ENCODE peak calls at places on chromosome 16, in eight cellular contexts. One of them, this sample, is unnamed.

GRCh38 chr16:87387942-87388817 is 4.0 kb upstream of the MAP1LC3B start:
- DNase-seq in stimulated activated CD4-positive, alpha-beta T cell treated with anti-CD3 and anti-CD28 coated beads, Interleukin-4, amount 100 ng/mL, for 4 hours: peak
- DNase-seq in upper lobe of right lung: peak
- DNase-seq in RPMI7951: peak
- DNase-seq in AG04450: peak
- DNase-seq in HTR-8/SVneo: peak
- DNase-seq in EH: peak
- DNase-seq in stimulated activated CD8-positive, alpha-beta memory T cell treated with anti-CD3 and anti-CD28 coated beads, Interleukin-4, amount 100 ng/mL, for 1 hour: peak
- DNase-seq in this sample: peak

GRCh38 chr16:49713770-49714169 is 142.1 kb downstream of the ZNF423 start:
- DNase-seq in stimulated activated CD8-positive, alpha-beta memory T cell treated with anti-CD3 and anti-CD28 coated beads, Interleukin-4, amount 100 ng/mL, for 1 hour: no peak
- DNase-seq in RPMI7951: no peak
- DNase-seq in HTR-8/SVneo: no peak
- DNase-seq in EH: no peak
- DNase-seq in stimulated activated CD4-positive, alpha-beta T cell treated with anti-CD3 and anti-CD28 coated beads, Interleukin-4, amount 100 ng/mL, for 4 hours: no peak
- DNase-seq in upper lobe of right lung: no peak
- DNase-seq in AG04450: no peak
- DNase-seq in this sample: no peak

GRCh38 chr16:1078579-1079021 is 6.1 kb downstream of the SSTR5 start:
- DNase-seq in HTR-8/SVneo: peak
- DNase-seq in stimulated activated CD8-positive, alpha-beta memory T cell treated with anti-CD3 and anti-CD28 coated beads, Interleukin-4, amount 100 ng/mL, for 1 hour: no peak
- DNase-seq in RPMI7951: peak
- DNase-seq in upper lobe of right lung: peak
- DNase-seq in stimulated activated CD4-positive, alpha-beta T cell treated with anti-CD3 and anti-CD28 coated beads, Interleukin-4, amount 100 ng/mL, for 4 hours: no peak
- DNase-seq in AG04450: no peak
- DNase-seq in EH: no peak
- DNase-seq in this sample: peak

GRCh38 chr16:15963307-15963910 is 14.0 kb downstream of the ABCC1 start:
- DNase-seq in HTR-8/SVneo: no peak
- DNase-seq in upper lobe of right lung: no peak
- DNase-seq in RPMI7951: peak
- DNase-seq in stimulated activated CD8-positive, alpha-beta memory T cell treated with anti-CD3 and anti-CD28 coated beads, Interleukin-4, amount 100 ng/mL, for 1 hour: no peak
- DNase-seq in AG04450: no peak
- DNase-seq in EH: no peak
- DNase-seq in stimulated activated CD4-positive, alpha-beta T cell treated with anti-CD3 and anti-CD28 coated beads, Interleukin-4, amount 100 ng/mL, for 4 hours: no peak
- DNase-seq in this sample: no peak

GRCh38 chr16:74025-74424 is 1.6 kb upstream of the RHBDF1 start:
- DNase-seq in RPMI7951: no peak
- DNase-seq in HTR-8/SVneo: no peak
- DNase-seq in AG04450: no peak
- DNase-seq in EH: no peak
- DNase-seq in stimulated activated CD4-positive, alpha-beta T cell treated with anti-CD3 and anti-CD28 coated beads, Interleukin-4, amount 100 ng/mL, for 4 hours: no peak
- DNase-seq in stimulated activated CD8-positive, alpha-beta memory T cell treated with anti-CD3 and anti-CD28 coated beads, Interleukin-4, amount 100 ng/mL, for 1 hour: no peak
- DNase-seq in upper lobe of right lung: no peak
- DNase-seq in this sample: no peak

GRCh38 chr16:46974352-46974751 is 878 bp upstream of the DNAJA2 start:
- DNase-seq in HTR-8/SVneo: no peak
- DNase-seq in RPMI7951: peak
- DNase-seq in stimulated activated CD4-positive, alpha-beta T cell treated with anti-CD3 and anti-CD28 coated beads, Interleukin-4, amount 100 ng/mL, for 4 hours: no peak
- DNase-seq in stimulated activated CD8-positive, alpha-beta memory T cell treated with anti-CD3 and anti-CD28 coated beads, Interleukin-4, amount 100 ng/mL, for 1 hour: no peak
- DNase-seq in AG04450: no peak
- DNase-seq in upper lobe of right lung: no peak
- DNase-seq in EH: peak
- DNase-seq in this sample: no peak

GRCh38 chr16:30523768-30524574 is 2.4 kb downstream of the ZNF768 start:
- DNase-seq in AG04450: no peak
- DNase-seq in HTR-8/SVneo: no peak
- DNase-seq in RPMI7951: no peak
- DNase-seq in stimulated activated CD4-positive, alpha-beta T cell treated with anti-CD3 and anti-CD28 coated beads, Interleukin-4, amount 100 ng/mL, for 4 hours: no peak
- DNase-seq in EH: no peak
- DNase-seq in upper lobe of right lung: no peak
- DNase-seq in stimulated activated CD8-positive, alpha-beta memory T cell treated with anti-CD3 and anti-CD28 coated beads, Interleukin-4, amount 100 ng/mL, for 1 hour: no peak
- DNase-seq in this sample: no peak

GRCh38 chr16:28309811-28310311 is 17.5 kb downstream of the SBK1 start:
- DNase-seq in HTR-8/SVneo: no peak
- DNase-seq in stimulated activated CD4-positive, alpha-beta T cell treated with anti-CD3 and anti-CD28 coated beads, Interleukin-4, amount 100 ng/mL, for 4 hours: peak
- DNase-seq in upper lobe of right lung: peak
- DNase-seq in stimulated activated CD8-positive, alpha-beta memory T cell treated with anti-CD3 and anti-CD28 coated beads, Interleukin-4, amount 100 ng/mL, for 1 hour: peak
- DNase-seq in AG04450: no peak
- DNase-seq in RPMI7951: no peak
- DNase-seq in EH: no peak
- DNase-seq in this sample: no peak

GRCh38 chr16:57528499-57529323 is 7.7 kb downstream of the CCDC102A start:
- DNase-seq in RPMI7951: no peak
- DNase-seq in stimulated activated CD8-positive, alpha-beta memory T cell treated with anti-CD3 and anti-CD28 coated beads, Interleukin-4, amount 100 ng/mL, for 1 hour: no peak
- DNase-seq in AG04450: no peak
- DNase-seq in HTR-8/SVneo: no peak
- DNase-seq in upper lobe of right lung: peak
- DNase-seq in stimulated activated CD4-positive, alpha-beta T cell treated with anti-CD3 and anti-CD28 coated beads, Interleukin-4, amount 100 ng/mL, for 4 hours: no peak
- DNase-seq in EH: no peak
- DNase-seq in this sample: no peak

GRCh38 chr16:65225488-65225887 is 103.6 kb upstream of the CDH11 start:
- DNase-seq in RPMI7951: no peak
- DNase-seq in stimulated activated CD8-positive, alpha-beta memory T cell treated with anti-CD3 and anti-CD28 coated beads, Interleukin-4, amount 100 ng/mL, for 1 hour: no peak
- DNase-seq in upper lobe of right lung: no peak
- DNase-seq in EH: no peak
- DNase-seq in stimulated activated CD4-positive, alpha-beta T cell treated with anti-CD3 and anti-CD28 coated beads, Interleukin-4, amount 100 ng/mL, for 4 hours: no peak
- DNase-seq in HTR-8/SVneo: no peak
- DNase-seq in AG04450: no peak
- DNase-seq in this sample: no peak

GRCh38 chr16:89332248-89333245 is 115.0 kb downstream of the ZNF778 start:
- DNase-seq in EH: no peak
- DNase-seq in stimulated activated CD4-positive, alpha-beta T cell treated with anti-CD3 and anti-CD28 coated beads, Interleukin-4, amount 100 ng/mL, for 4 hours: no peak
- DNase-seq in AG04450: no peak
- DNase-seq in upper lobe of right lung: peak
- DNase-seq in stimulated activated CD8-positive, alpha-beta memory T cell treated with anti-CD3 and anti-CD28 coated beads, Interleukin-4, amount 100 ng/mL, for 1 hour: no peak
- DNase-seq in HTR-8/SVneo: no peak
- DNase-seq in RPMI7951: no peak
- DNase-seq in this sample: no peak

GRCh38 chr16:22316411-22316811 is 19.2 kb downstream of the POLR3E start:
- DNase-seq in stimulated activated CD8-positive, alpha-beta memory T cell treated with anti-CD3 and anti-CD28 coated beads, Interleukin-4, amount 100 ng/mL, for 1 hour: no peak
- DNase-seq in AG04450: no peak
- DNase-seq in upper lobe of right lung: peak
- DNase-seq in EH: no peak
- DNase-seq in RPMI7951: no peak
- DNase-seq in HTR-8/SVneo: no peak
- DNase-seq in stimulated activated CD4-positive, alpha-beta T cell treated with anti-CD3 and anti-CD28 coated beads, Interleukin-4, amount 100 ng/mL, for 4 hours: no peak
- DNase-seq in this sample: no peak

GRCh38 chr16:1723450-1724147 is 17.6 kb downstream of the MAPK8IP3 start:
- DNase-seq in stimulated activated CD8-positive, alpha-beta memory T cell treated with anti-CD3 and anti-CD28 coated beads, Interleukin-4, amount 100 ng/mL, for 1 hour: no peak
- DNase-seq in AG04450: no peak
- DNase-seq in upper lobe of right lung: no peak
- DNase-seq in EH: peak
- DNase-seq in stimulated activated CD4-positive, alpha-beta T cell treated with anti-CD3 and anti-CD28 coated beads, Interleukin-4, amount 100 ng/mL, for 4 hours: no peak
- DNase-seq in HTR-8/SVneo: peak
- DNase-seq in RPMI7951: peak
- DNase-seq in this sample: peak

GRCh38 chr16:11251525-11252481 is 4.2 kb downstream of the SOCS1 start:
- DNase-seq in EH: peak
- DNase-seq in HTR-8/SVneo: no peak
- DNase-seq in stimulated activated CD4-positive, alpha-beta T cell treated with anti-CD3 and anti-CD28 coated beads, Interleukin-4, amount 100 ng/mL, for 4 hours: peak
- DNase-seq in stimulated activated CD8-positive, alpha-beta memory T cell treated with anti-CD3 and anti-CD28 coated beads, Interleukin-4, amount 100 ng/mL, for 1 hour: peak
- DNase-seq in upper lobe of right lung: no peak
- DNase-seq in RPMI7951: peak
- DNase-seq in AG04450: peak
- DNase-seq in this sample: no peak

GRCh38 chr16:24255446-24256352 is at the start of gene CACNG3:
- DNase-seq in upper lobe of right lung: peak
- DNase-seq in EH: peak
- DNase-seq in RPMI7951: peak
- DNase-seq in HTR-8/SVneo: no peak
- DNase-seq in AG04450: no peak
- DNase-seq in stimulated activated CD4-positive, alpha-beta T cell treated with anti-CD3 and anti-CD28 coated beads, Interleukin-4, amount 100 ng/mL, for 4 hours: peak
- DNase-seq in stimulated activated CD8-positive, alpha-beta memory T cell treated with anti-CD3 and anti-CD28 coated beads, Interleukin-4, amount 100 ng/mL, for 1 hour: no peak
- DNase-seq in this sample: peak

GRCh38 chr16:87836844-87837581 is 32.3 kb downstream of the SLC7A5 start:
- DNase-seq in stimulated activated CD8-positive, alpha-beta memory T cell treated with anti-CD3 and anti-CD28 coated beads, Interleukin-4, amount 100 ng/mL, for 1 hour: no peak
- DNase-seq in HTR-8/SVneo: no peak
- DNase-seq in RPMI7951: peak
- DNase-seq in stimulated activated CD4-positive, alpha-beta T cell treated with anti-CD3 and anti-CD28 coated beads, Interleukin-4, amount 100 ng/mL, for 4 hours: peak
- DNase-seq in EH: no peak
- DNase-seq in AG04450: no peak
- DNase-seq in upper lobe of right lung: no peak
- DNase-seq in this sample: no peak

GRCh38 chr16:2451851-2452320 is 8.0 kb upstream of the TEDC2 start:
- DNase-seq in EH: no peak
- DNase-seq in AG04450: no peak
- DNase-seq in HTR-8/SVneo: no peak
- DNase-seq in stimulated activated CD4-positive, alpha-beta T cell treated with anti-CD3 and anti-CD28 coated beads, Interleukin-4, amount 100 ng/mL, for 4 hours: no peak
- DNase-seq in RPMI7951: no peak
- DNase-seq in stimulated activated CD8-positive, alpha-beta memory T cell treated with anti-CD3 and anti-CD28 coated beads, Interleukin-4, amount 100 ng/mL, for 1 hour: no peak
- DNase-seq in upper lobe of right lung: peak
- DNase-seq in this sample: no peak

GRCh38 chr16:87389245-87389644 is 2.9 kb upstream of the MAP1LC3B start:
- DNase-seq in stimulated activated CD4-positive, alpha-beta T cell treated with anti-CD3 and anti-CD28 coated beads, Interleukin-4, amount 100 ng/mL, for 4 hours: no peak
- DNase-seq in upper lobe of right lung: no peak
- DNase-seq in RPMI7951: no peak
- DNase-seq in AG04450: no peak
- DNase-seq in EH: no peak
- DNase-seq in stimulated activated CD8-positive, alpha-beta memory T cell treated with anti-CD3 and anti-CD28 coated beads, Interleukin-4, amount 100 ng/mL, for 1 hour: no peak
- DNase-seq in HTR-8/SVneo: no peak
- DNase-seq in this sample: no peak

GRCh38 chr16:29745853-29746345 is at the start of gene C16orf54:
- DNase-seq in EH: no peak
- DNase-seq in upper lobe of right lung: peak
- DNase-seq in stimulated activated CD4-positive, alpha-beta T cell treated with anti-CD3 and anti-CD28 coated beads, Interleukin-4, amount 100 ng/mL, for 4 hours: peak
- DNase-seq in HTR-8/SVneo: no peak
- DNase-seq in stimulated activated CD8-positive, alpha-beta memory T cell treated with anti-CD3 and anti-CD28 coated beads, Interleukin-4, amount 100 ng/mL, for 1 hour: peak
- DNase-seq in AG04450: no peak
- DNase-seq in RPMI7951: peak
- DNase-seq in this sample: no peak

GRCh38 chr16:27264151-27264550 is 4.4 kb downstream of the NSMCE1 start:
- DNase-seq in RPMI7951: peak
- DNase-seq in upper lobe of right lung: no peak
- DNase-seq in AG04450: no peak
- DNase-seq in stimulated activated CD8-positive, alpha-beta memory T cell treated with anti-CD3 and anti-CD28 coated beads, Interleukin-4, amount 100 ng/mL, for 1 hour: no peak
- DNase-seq in EH: peak
- DNase-seq in stimulated activated CD4-positive, alpha-beta T cell treated with anti-CD3 and anti-CD28 coated beads, Interleukin-4, amount 100 ng/mL, for 4 hours: no peak
- DNase-seq in HTR-8/SVneo: no peak
- DNase-seq in this sample: peak

GRCh38 chr16:48535831-48536599 is 74.0 kb downstream of the N4BP1 start:
- DNase-seq in EH: peak
- DNase-seq in stimulated activated CD4-positive, alpha-beta T cell treated with anti-CD3 and anti-CD28 coated beads, Interleukin-4, amount 100 ng/mL, for 4 hours: no peak
- DNase-seq in AG04450: no peak
- DNase-seq in HTR-8/SVneo: no peak
- DNase-seq in upper lobe of right lung: peak
- DNase-seq in RPMI7951: peak
- DNase-seq in stimulated activated CD8-positive, alpha-beta memory T cell treated with anti-CD3 and anti-CD28 coated beads, Interleukin-4, amount 100 ng/mL, for 1 hour: no peak
- DNase-seq in this sample: peak

GRCh38 chr16:87132361-87133014 is 184.7 kb downstream of the C16orf95 start:
- DNase-seq in RPMI7951: peak
- DNase-seq in EH: peak
- DNase-seq in AG04450: peak
- DNase-seq in upper lobe of right lung: peak
- DNase-seq in HTR-8/SVneo: no peak
- DNase-seq in stimulated activated CD4-positive, alpha-beta T cell treated with anti-CD3 and anti-CD28 coated beads, Interleukin-4, amount 100 ng/mL, for 4 hours: no peak
- DNase-seq in stimulated activated CD8-positive, alpha-beta memory T cell treated with anti-CD3 and anti-CD28 coated beads, Interleukin-4, amount 100 ng/mL, for 1 hour: no peak
- DNase-seq in this sample: peak

GRCh38 chr16:88856828-88857727 is at the start of the genes GALNS and TRAPPC2L:
- DNase-seq in upper lobe of right lung: peak
- DNase-seq in stimulated activated CD8-positive, alpha-beta memory T cell treated with anti-CD3 and anti-CD28 coated beads, Interleukin-4, amount 100 ng/mL, for 1 hour: peak
- DNase-seq in stimulated activated CD4-positive, alpha-beta T cell treated with anti-CD3 and anti-CD28 coated beads, Interleukin-4, amount 100 ng/mL, for 4 hours: peak
- DNase-seq in EH: peak
- DNase-seq in HTR-8/SVneo: peak
- DNase-seq in AG04450: peak
- DNase-seq in RPMI7951: peak
- DNase-seq in this sample: peak

GRCh38 chr16:88941933-88942909 is 34.8 kb downstream of the CBFA2T3 start:
- DNase-seq in EH: peak
- DNase-seq in upper lobe of right lung: no peak
- DNase-seq in stimulated activated CD4-positive, alpha-beta T cell treated with anti-CD3 and anti-CD28 coated beads, Interleukin-4, amount 100 ng/mL, for 4 hours: peak
- DNase-seq in stimulated activated CD8-positive, alpha-beta memory T cell treated with anti-CD3 and anti-CD28 coated beads, Interleukin-4, amount 100 ng/mL, for 1 hour: no peak
- DNase-seq in RPMI7951: no peak
- DNase-seq in AG04450: no peak
- DNase-seq in HTR-8/SVneo: peak
- DNase-seq in this sample: no peak

GRCh38 chr16:26643519-26643918 is 423.2 kb upstream of the C16orf82 start:
- DNase-seq in EH: no peak
- DNase-seq in HTR-8/SVneo: no peak
- DNase-seq in RPMI7951: no peak
- DNase-seq in stimulated activated CD4-positive, alpha-beta T cell treated with anti-CD3 and anti-CD28 coated beads, Interleukin-4, amount 100 ng/mL, for 4 hours: no peak
- DNase-seq in upper lobe of right lung: no peak
- DNase-seq in stimulated activated CD8-positive, alpha-beta memory T cell treated with anti-CD3 and anti-CD28 coated beads, Interleukin-4, amount 100 ng/mL, for 1 hour: no peak
- DNase-seq in AG04450: no peak
- DNase-seq in this sample: no peak

GRCh38 chr16:56869513-56870270 is 4.7 kb downstream of the SLC12A3 start:
- DNase-seq in AG04450: no peak
- DNase-seq in HTR-8/SVneo: peak
- DNase-seq in RPMI7951: peak
- DNase-seq in stimulated activated CD8-positive, alpha-beta memory T cell treated with anti-CD3 and anti-CD28 coated beads, Interleukin-4, amount 100 ng/mL, for 1 hour: no peak
- DNase-seq in EH: peak
- DNase-seq in upper lobe of right lung: no peak
- DNase-seq in stimulated activated CD4-positive, alpha-beta T cell treated with anti-CD3 and anti-CD28 coated beads, Interleukin-4, amount 100 ng/mL, for 4 hours: no peak
- DNase-seq in this sample: peak

GRCh38 chr16:89159174-89159849 is 12.2 kb upstream of the CDH15 start:
- DNase-seq in stimulated activated CD8-positive, alpha-beta memory T cell treated with anti-CD3 and anti-CD28 coated beads, Interleukin-4, amount 100 ng/mL, for 1 hour: no peak
- DNase-seq in RPMI7951: no peak
- DNase-seq in AG04450: no peak
- DNase-seq in upper lobe of right lung: no peak
- DNase-seq in HTR-8/SVneo: no peak
- DNase-seq in EH: no peak
- DNase-seq in stimulated activated CD4-positive, alpha-beta T cell treated with anti-CD3 and anti-CD28 coated beads, Interleukin-4, amount 100 ng/mL, for 4 hours: no peak
- DNase-seq in this sample: no peak

GRCh38 chr16:81975637-81976036 is 35.6 kb downstream of the SDR42E1 start:
- DNase-seq in stimulated activated CD4-positive, alpha-beta T cell treated with anti-CD3 and anti-CD28 coated beads, Interleukin-4, amount 100 ng/mL, for 4 hours: no peak
- DNase-seq in stimulated activated CD8-positive, alpha-beta memory T cell treated with anti-CD3 and anti-CD28 coated beads, Interleukin-4, amount 100 ng/mL, for 1 hour: no peak
- DNase-seq in AG04450: no peak
- DNase-seq in HTR-8/SVneo: no peak
- DNase-seq in EH: no peak
- DNase-seq in upper lobe of right lung: no peak
- DNase-seq in RPMI7951: no peak
- DNase-seq in this sample: no peak

GRCh38 chr16:57025941-57026777 is 36.8 kb downstream of the NLRC5 start:
- DNase-seq in RPMI7951: peak
- DNase-seq in HTR-8/SVneo: no peak
- DNase-seq in AG04450: no peak
- DNase-seq in stimulated activated CD4-positive, alpha-beta T cell treated with anti-CD3 and anti-CD28 coated beads, Interleukin-4, amount 100 ng/mL, for 4 hours: no peak
- DNase-seq in upper lobe of right lung: no peak
- DNase-seq in stimulated activated CD8-positive, alpha-beta memory T cell treated with anti-CD3 and anti-CD28 coated beads, Interleukin-4, amount 100 ng/mL, for 1 hour: no peak
- DNase-seq in EH: no peak
- DNase-seq in this sample: no peak

GRCh38 chr16:69448470-69449193 is 24.2 kb downstream of the CYB5B start:
- DNase-seq in stimulated activated CD4-positive, alpha-beta T cell treated with anti-CD3 and anti-CD28 coated beads, Interleukin-4, amount 100 ng/mL, for 4 hours: no peak
- DNase-seq in HTR-8/SVneo: no peak
- DNase-seq in EH: peak
- DNase-seq in RPMI7951: no peak
- DNase-seq in AG04450: no peak
- DNase-seq in stimulated activated CD8-positive, alpha-beta memory T cell treated with anti-CD3 and anti-CD28 coated beads, Interleukin-4, amount 100 ng/mL, for 1 hour: no peak
- DNase-seq in upper lobe of right lung: no peak
- DNase-seq in this sample: peak

GRCh38 chr16:87821346-87822001 is 47.8 kb downstream of the SLC7A5 start:
- DNase-seq in upper lobe of right lung: no peak
- DNase-seq in AG04450: no peak
- DNase-seq in stimulated activated CD8-positive, alpha-beta memory T cell treated with anti-CD3 and anti-CD28 coated beads, Interleukin-4, amount 100 ng/mL, for 1 hour: no peak
- DNase-seq in EH: no peak
- DNase-seq in stimulated activated CD4-positive, alpha-beta T cell treated with anti-CD3 and anti-CD28 coated beads, Interleukin-4, amount 100 ng/mL, for 4 hours: no peak
- DNase-seq in HTR-8/SVneo: no peak
- DNase-seq in RPMI7951: no peak
- DNase-seq in this sample: no peak